ENCODE peak calls at places on chromosomes 1 and 21, in nine cellular contexts. A is CD8-positive, alpha-beta T cell; Q is mesendoderm; G is neuronal stem cell; I is upper lobe of left lung; V is iPS DF 6.9; L is spleen; D is GM23248; B is CD4-positive, CD25-positive, alpha-beta regulatory T cell. O is an unnamed sample.

GRCh38 chr1:113013823-113014222 is 57.8 kb upstream of the SLC16A1 start:
- DNase-seq in I (no peak), A (no peak), G (no peak), V (no peak), D (no peak), B (no peak), Q (no peak), L (no peak), O (no peak)

GRCh38 chr1:165116732-165117131 is 239.8 kb downstream of the LMX1A start:
- DNase-seq in A (no peak), B (no peak), V (no peak), Q (no peak), D (peak; percentile 95), L (no peak), G (no peak), I (no peak), O (no peak)

GRCh38 chr1:53462213-53462612 is 3.0 kb downstream of the DMRTB1 start:
- DNase-seq in I (no peak), G (no peak), A (no peak), Q (no peak), L (no peak), B (no peak), V (no peak), D (no peak), O (no peak)

GRCh38 chr1:217275617-217276398 is 355.1 kb downstream of the GPATCH2 start:
- DNase-seq in B (no peak), L (no peak), G (no peak), A (no peak), Q (no peak), I (no peak), D (peak; percentile 85), V (no peak), O (no peak)

GRCh38 chr1:63621698-63622097 is 28.5 kb downstream of the PGM1 start:
- DNase-seq in I (no peak), B (no peak), D (peak; percentile 65), L (no peak), Q (no peak), A (no peak), V (no peak), G (no peak), O (peak; percentile 25)

GRCh38 chr21:46554431-46555224 is 50.3 kb downstream of the S100B start:
- DNase-seq in V (no peak), B (no peak), Q (no peak), L (peak; percentile 69), A (no peak), D (no peak), I (no peak), G (no peak), O (peak; percentile 47)

GRCh38 chr1:164602480-164603093 is 43.6 kb downstream of the PBX1 start:
- DNase-seq in D (peak; percentile 74), A (no peak), B (no peak), I (peak; percentile 60), Q (peak; percentile 92), G (no peak), L (no peak), V (no peak), O (peak; percentile 73)

GRCh38 chr1:87684786-87685185 is 356.1 kb downstream of the LMO4 start:
- DNase-seq in G (no peak), V (no peak), Q (no peak), A (no peak), B (no peak), D (peak; percentile 58), L (no peak), I (no peak), O (no peak)

GRCh38 chr21:16583567-16583966 is 853.8 kb downstream of the USP25 start:
- DNase-seq in Q (no peak), V (no peak), I (no peak), B (no peak), G (no peak), L (no peak), A (no peak), D (no peak), O (no peak)

GRCh38 chr1:27446491-27447020 is 43.4 kb downstream of the WASF2 start:
- DNase-seq in I (no peak), B (no peak), V (no peak), Q (no peak), G (no peak), D (no peak), L (no peak), A (no peak), O (no peak)

GRCh38 chr1:207866471-207867135 is 44.3 kb downstream of the CD34 start:
- DNase-seq in A (no peak), V (no peak), Q (no peak), L (no peak), B (peak; percentile 23), D (peak; percentile 54), G (no peak), I (peak; percentile 70), O (peak; percentile 60)

GRCh38 chr1:19351858-19352257 is 39.7 kb downstream of the SLC66A1 start:
- DNase-seq in B (no peak), A (no peak), L (no peak), G (no peak), D (no peak), Q (no peak), V (no peak), I (no peak), O (no peak)

GRCh38 chr1:46520063-46520911 is 30.7 kb downstream of the DMBX1 start:
- DNase-seq in B (no peak), A (no peak), V (no peak), I (no peak), G (peak; percentile 82), D (peak; percentile 91), L (peak; percentile 56), Q (peak; percentile 59), O (peak; percentile 43)

DNA sequence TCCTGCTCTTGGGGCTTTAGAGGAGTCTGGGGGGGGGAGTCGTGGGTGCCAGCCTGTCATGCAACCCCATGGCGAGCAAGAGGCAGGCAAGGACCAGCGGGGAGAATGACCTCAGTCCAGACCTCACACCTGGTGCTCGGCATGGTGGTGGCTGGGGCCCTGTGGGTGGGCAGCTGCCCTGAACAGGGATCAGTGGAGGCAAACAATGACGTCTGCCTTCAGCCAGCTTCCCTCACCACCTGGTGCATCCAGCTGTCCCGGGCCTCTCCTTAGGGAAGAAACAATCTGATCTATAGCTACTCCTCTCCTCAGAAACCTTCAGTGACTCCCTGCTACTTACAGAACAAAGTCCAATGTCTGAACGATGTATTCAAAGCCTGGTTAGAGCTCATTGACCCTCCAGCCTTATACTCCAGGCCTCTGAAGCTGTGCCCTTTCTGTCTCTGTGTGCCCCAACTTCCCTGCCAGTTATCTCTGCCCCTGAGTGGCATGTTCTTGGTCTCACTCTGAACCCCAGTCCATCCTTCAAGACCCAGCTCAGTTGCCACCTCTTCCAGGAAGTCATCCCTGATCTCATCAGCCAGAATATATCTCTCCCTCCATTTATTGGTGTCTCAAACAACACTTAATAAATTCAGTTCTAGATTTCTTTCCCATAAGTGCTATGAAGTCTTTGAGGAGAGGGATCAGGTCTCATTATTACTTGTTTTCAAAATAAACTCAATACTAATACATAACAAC is 6.6 kb downstream of the PADI2 start:
- DNase-seq in G (no peak), I (no peak), L (no peak), D (no peak), Q (no peak), A (no peak), V (no peak), B (no peak), O (no peak)
- H3K27ac ChIP-seq in G (no peak overlapping the region), I (no peak overlapping the region), L (no peak overlapping the region), D (no peak overlapping the region), Q (no peak overlapping the region), A (no peak overlapping the region), V (no peak overlapping the region), B (no peak overlapping the region), O (peak overlapping the region; percentile 92)

GRCh38 chr1:8822383-8823294 is 5.2 kb upstream of the RERE start:
- DNase-seq in Q (peak; percentile 49), B (no peak), D (peak; percentile 92), L (no peak), G (no peak), A (no peak), I (no peak), V (no peak), O (no peak)

GRCh38 chr1:8825985-8826481 is 8.6 kb upstream of the RERE start:
- DNase-seq in D (peak; percentile 98), B (no peak), A (no peak), V (no peak), G (no peak), L (no peak), I (no peak), Q (peak; percentile 54), O (peak; percentile 45)

GRCh38 chr1:8818325-8818775 is 910 bp upstream of the RERE start:
- DNase-seq in G (no peak), V (no peak), A (no peak), B (no peak), D (peak; percentile 91), L (no peak), Q (no peak), I (peak; percentile 49), O (no peak)

GRCh38 chr1:8821084-8821483 is 3.6 kb upstream of the RERE start:
- DNase-seq in D (no peak), B (no peak), V (no peak), A (no peak), Q (peak; percentile 83), L (no peak), I (no peak), G (no peak), O (no peak)

DNA sequence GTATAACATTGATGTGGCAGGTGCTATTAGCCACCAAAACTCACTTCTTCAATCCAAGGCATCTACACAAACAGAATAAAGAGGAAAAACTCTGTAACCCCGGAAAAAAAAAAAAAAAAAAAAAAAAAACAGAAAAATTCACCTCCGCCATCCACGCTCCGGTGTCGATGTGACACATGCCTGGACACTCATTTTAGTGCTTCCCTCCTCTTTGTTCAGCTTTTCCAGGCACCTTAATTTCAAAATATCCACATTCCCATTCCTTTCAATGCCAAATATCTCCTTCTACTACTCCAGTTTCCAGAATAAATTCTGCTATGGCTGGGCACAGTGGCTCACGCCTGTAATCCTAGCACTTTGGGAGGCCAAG is 5.8 kb upstream of the RERE start:
- DNase-seq in B (no peak), D (no peak), V (no peak), G (no peak), A (no peak), L (no peak), Q (no peak), I (no peak), O (no peak)
- H3K27ac ChIP-seq in B (no peak overlapping the region), D (peak overlapping the region; percentile 78), V (no peak overlapping the region), G (no peak overlapping the region), A (no peak overlapping the region), L (peak overlapping the region; percentile 77), Q (no peak overlapping the region), I (no peak overlapping the region), O (peak overlapping the region; percentile 64)

DNA sequence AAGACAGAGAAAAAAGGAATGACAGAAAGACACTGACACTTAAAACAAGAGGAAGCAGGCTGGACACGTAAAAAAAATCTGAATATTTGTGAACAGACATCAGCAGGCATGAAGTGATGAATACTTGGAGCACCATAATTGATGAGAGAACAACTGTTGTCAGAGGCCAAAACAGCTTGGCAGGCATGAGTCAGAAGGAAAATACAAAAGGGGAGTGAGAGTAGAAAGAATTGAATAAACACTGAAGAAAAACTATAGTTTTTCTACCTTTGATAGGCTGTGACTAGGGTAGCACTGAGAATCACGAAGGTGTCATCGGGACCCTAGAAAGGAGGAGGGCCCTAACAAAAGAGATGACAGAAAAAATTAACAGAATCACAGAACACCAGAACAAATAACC is 21.6 kb upstream of the GUCA2A start:
- DNase-seq in L (no peak), Q (no peak), B (no peak), A (no peak), V (no peak), D (peak; percentile 82), G (no peak), I (no peak), O (no peak)
- H3K27ac ChIP-seq in L (no peak overlapping the region), Q (no peak overlapping the region), B (no peak overlapping the region), A (no peak overlapping the region), V (no peak overlapping the region), D (peak overlapping the region; percentile 28), G (no peak overlapping the region), I (no peak overlapping the region), O (no peak overlapping the region)

GRCh38 chr1:94209425-94209824 is 28.0 kb downstream of the ARHGAP29 start:
- DNase-seq in D (peak; percentile 86), V (no peak), Q (no peak), A (no peak), L (no peak), G (no peak), I (no peak), B (no peak), O (no peak)
- H3K27ac ChIP-seq in D (peak overlapping the region; percentile 51), V (no peak overlapping the region), Q (no peak overlapping the region), A (no peak overlapping the region), L (no peak overlapping the region), G (no peak overlapping the region), I (no peak overlapping the region), B (no peak overlapping the region), O (no peak overlapping the region)

O was measured in psoas muscle.